ENCODE peak calls at places on chromosomes 16 and 17, in four cellular contexts. Z is suprapubic skin; V is CD4-positive, alpha-beta memory T cell; M is tibial nerve. G is an unnamed sample. For H3K9me3, the result is how much of the 10 kb centered on the place peaks cover.

GRCh38 chr16:12323007-12323699 is 346.6 kb downstream of the SNX29 start:
- DNase-seq in Z (no peak), M (no peak), V (peak), G (no peak)

GRCh38 chr16:86862596-86862995 is 284.2 kb downstream of the FOXL1 start:
- DNase-seq in V (no peak), Z (no peak), M (no peak), G (no peak)

GRCh38 chr16:89322381-89323119 is 105.0 kb downstream of the ZNF778 start:
- DNase-seq in V (no peak), M (no peak), Z (peak), G (no peak)

GRCh38 chr17:61928101-61928436 is 287 bp upstream of the INTS2 start:
- DNase-seq in V (no peak), Z (no peak), M (no peak), G (no peak)

GRCh38 chr17:32299579-32300158 is 34.0 kb downstream of the RHBDL3 start:
- DNase-seq in M (no peak), Z (no peak), V (no peak), G (no peak)

GRCh38 chr17:29076722-29077121 is 33.8 kb downstream of the PIPOX start:
- DNase-seq in M (no peak), Z (no peak), V (no peak), G (no peak)

GRCh38 chr17:75750661-75751423 is 14.2 kb downstream of the GALK1 start:
- DNase-seq in V (no peak), M (no peak), Z (peak), G (no peak)

GRCh38 chr16:83685615-83686165 is 122.1 kb upstream of the HSBP1 start:
- DNase-seq in M (no peak), Z (no peak), V (no peak), G (no peak)

GRCh38 chr17:9887521-9887920 is 17.6 kb downstream of the RCVRN start:
- DNase-seq in V (no peak), M (no peak), Z (no peak), G (no peak)

GRCh38 chr16:84740596-84741071 is 40.8 kb downstream of the USP10 start:
- DNase-seq in Z (no peak), V (no peak), M (no peak), G (no peak)

GRCh38 chr16:1734816-1735215 is 28.8 kb downstream of the MAPK8IP3 start:
- DNase-seq in Z (no peak), M (no peak), V (no peak), G (no peak)
- H3K9me3 ChIP-seq in Z (under half), M (under half), V (under half), G (under half)

DNA sequence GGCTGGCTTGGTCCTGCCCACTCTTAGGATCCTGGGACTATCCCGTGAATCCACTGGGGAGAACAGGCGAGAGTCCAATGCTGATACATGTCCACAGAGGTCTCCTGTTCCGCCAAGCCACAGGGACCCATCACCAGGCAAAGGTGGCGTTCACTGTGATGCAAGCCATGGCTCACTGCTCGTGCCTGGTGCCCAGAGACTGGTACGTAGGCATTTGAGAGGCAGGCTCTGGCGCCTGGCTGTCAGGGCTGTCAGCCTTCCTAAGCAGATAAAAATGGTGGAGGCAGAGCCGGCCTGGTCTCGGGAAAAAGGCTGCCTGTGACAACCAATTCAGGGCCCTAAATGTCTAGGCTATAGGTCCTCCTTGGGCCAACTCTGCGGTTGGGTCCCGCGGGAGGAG is 2329.0 kb downstream of the TP53TG3F start:
- DNase-seq in Z (no peak), V (no peak), M (no peak), G (no peak)
- H3K9me3 ChIP-seq in Z (under half), V (under half), M (under half), G (under half)

GRCh38 chr17:73514146-73514863 is 129.9 kb downstream of the SDK2 start:
- DNase-seq in Z (no peak), M (no peak), V (no peak), G (no peak)
- H3K9me3 ChIP-seq in Z (under half), M (under half), V (under half), G (under half)

DNA sequence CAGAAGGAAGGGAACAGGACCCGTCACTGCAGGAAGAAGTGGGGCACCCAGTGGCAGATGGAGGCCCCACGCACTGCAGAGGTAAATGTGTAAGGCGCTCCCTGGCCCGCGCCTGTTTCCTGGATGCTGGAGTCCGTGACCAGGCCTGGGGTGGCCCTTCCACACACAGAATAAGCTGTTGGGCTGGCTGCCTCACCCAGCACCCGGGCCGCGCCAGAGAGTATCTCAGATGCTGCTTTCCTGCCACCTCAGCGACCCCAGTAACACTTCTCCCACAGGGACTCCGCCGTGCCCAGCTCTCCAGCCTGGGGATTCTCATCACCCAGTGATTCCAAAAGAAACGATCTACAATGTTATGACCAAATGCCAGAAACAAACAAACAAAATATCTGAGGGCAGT is 1993.1 kb downstream of the TP53TG3F start:
- DNase-seq in Z (no peak), V (no peak), M (no peak), G (no peak)
- H3K9me3 ChIP-seq in Z (under half), V (under half), M (under half), G (under half)

GRCh38 chr16:15735610-15736009 is 85.6 kb downstream of the NDE1 start:
- DNase-seq in V (no peak), M (no peak), Z (no peak), G (no peak)
- H3K9me3 ChIP-seq in V (under half), M (under half), Z (under half), G (under half)

DNA sequence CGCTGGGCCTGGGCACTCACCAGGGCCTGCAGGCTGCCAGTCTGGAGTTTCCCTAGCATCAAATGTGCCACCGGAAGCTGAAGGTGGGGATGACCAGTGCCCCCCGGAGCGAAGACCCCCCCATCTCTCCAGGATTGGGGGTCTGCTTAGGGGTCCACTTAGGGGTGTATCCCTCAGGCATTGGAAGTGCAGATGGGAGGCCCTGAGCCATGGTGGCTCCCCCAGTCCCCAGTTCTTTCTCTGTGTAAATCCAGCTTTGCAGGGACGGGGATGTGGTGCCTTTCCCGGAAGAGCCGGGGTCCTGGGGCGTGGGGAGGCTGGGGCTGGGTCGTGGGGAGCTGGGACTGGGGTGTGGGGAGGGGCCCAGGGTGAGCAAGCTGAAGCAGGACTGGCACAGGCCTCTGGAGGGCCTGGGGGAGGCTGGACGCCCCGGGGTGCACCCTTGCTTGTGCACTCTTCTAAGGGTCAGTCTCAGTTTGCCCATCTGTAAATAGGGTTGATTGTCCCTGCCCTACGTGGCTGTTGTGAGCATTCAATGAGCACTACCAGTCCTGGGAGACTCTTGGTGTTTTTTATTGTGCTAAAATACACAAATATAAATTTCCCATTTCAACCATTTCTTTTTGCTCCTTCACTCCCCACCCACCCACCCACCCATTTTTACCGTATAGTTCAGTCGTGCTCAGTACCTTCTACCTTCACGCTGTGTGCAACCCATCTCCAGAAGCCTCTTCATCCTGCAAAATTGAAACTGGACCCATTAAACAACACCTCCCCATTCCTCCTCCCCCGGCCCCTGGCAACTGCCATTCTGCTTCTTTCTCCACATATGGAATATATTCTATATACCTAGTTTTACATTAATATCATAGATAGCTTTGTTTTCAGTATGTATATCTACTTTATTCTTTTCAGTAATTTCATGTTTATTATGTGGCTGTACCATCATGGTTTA is 7.7 kb upstream of the TBC1D3B start:
- DNase-seq in M (no peak), Z (no peak), V (no peak), G (no peak)
- H3K9me3 ChIP-seq in M (under half), Z (under half), V (under half), G (under half)

GRCh38 chr17:82949984-82950383 is 110.2 kb upstream of the ZNF750 start:
- DNase-seq in Z (peak), M (no peak), V (no peak), G (peak)

GRCh38 chr17:82952019-82952418 is 112.2 kb upstream of the ZNF750 start:
- DNase-seq in M (no peak), V (no peak), Z (peak), G (peak)

GRCh38 chr17:82948957-82949356 is 109.1 kb upstream of the ZNF750 start:
- DNase-seq in Z (no peak), V (no peak), M (no peak), G (no peak)

GRCh38 chr17:82949361-82949760 is 109.5 kb upstream of the ZNF750 start:
- DNase-seq in M (no peak), V (no peak), Z (peak), G (no peak)

DNA sequence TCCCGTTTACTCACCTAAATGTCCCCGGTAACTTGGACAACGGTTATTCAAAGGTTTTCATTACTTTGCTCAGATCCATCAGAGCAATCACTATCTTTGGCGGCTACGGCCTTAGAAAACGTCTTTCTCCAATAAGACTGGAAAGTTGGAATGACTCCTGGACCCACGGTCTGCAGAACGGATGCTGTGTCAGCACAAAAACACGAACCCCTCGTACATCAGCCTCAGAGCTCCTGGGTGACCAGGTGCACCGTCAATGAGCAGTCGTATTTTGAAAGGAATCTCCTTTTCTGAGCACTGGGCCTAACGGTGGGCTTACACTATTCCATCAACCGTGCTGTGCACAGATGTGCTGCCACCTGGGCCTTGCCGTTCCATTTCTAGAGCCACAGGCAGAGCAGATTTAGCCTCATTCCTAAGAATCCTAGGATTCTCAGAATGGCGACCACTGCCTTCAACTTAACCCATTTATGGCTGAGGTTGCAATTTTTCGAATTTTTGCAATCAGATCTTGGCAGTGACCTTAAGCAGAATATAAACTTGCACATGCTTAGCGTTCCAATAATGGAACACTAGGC is 110.8 kb upstream of the ZNF750 start:
- DNase-seq in M (no peak), Z (no peak), V (no peak), G (no peak)
- H3K9me3 ChIP-seq in M (under half), Z (under half), V (under half), G (under half)

GRCh38 chr16:31893824-31894223 is 20.2 kb downstream of the ZNF267 start:
- DNase-seq in Z (no peak), M (no peak), V (no peak), G (no peak)
- H3K9me3 ChIP-seq in Z (under half), M (under half), V (under half), G (under half)

GRCh38 chr16:35744084-35744483 is 2284.7 kb downstream of the TP53TG3F start:
- DNase-seq in V (no peak), M (no peak), Z (no peak), G (no peak)
- H3K9me3 ChIP-seq in V (under half), M (under half), Z (under half), G (under half)

DNA sequence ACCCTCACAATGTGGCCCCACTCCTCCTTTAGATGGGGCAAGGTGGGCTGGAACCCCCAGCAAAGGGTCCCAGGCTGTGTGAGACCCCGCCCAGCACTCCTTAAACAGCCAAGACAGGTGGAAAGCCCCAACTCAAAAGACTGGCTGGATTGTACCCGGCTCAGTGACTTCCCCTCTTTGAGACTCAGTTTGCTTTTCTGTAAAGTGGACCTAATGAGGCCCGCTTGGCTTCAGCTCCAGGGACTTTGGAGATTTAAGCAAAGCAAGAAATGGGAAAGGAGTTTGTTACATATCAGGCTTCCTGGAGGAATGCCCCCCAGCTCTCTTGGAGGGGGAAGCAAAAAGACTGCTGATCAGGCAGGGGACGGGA is 39.3 kb downstream of the SNX20 start:
- DNase-seq in Z (no peak), V (no peak), M (no peak), G (no peak)
- H3K9me3 ChIP-seq in Z (under half), V (under half), M (under half), G (under half)